ENCODE peak calls at places on chromosomes 7 and 10, in nine cellular contexts. Q is GM04504; H is hypothalamus; T is activated naive CD8-positive, alpha-beta T cell treated with anti-CD3 and anti-CD28 coated beads for 36 hours; N is activated CD4-positive, alpha-beta T cell treated with anti-CD3 and anti-CD28 coated beads for 48 hours; Y is T47D; E is NCI-H2029; M is BJ; F is psoas muscle. W is an unnamed sample.
A peak's percentile ranks its signal among the peaks of the same experiment; 100 is the strongest.

GRCh38 chr10:122331615-122332446 is 42.7 kb upstream of the PLEKHA1 start:
- DNase-seq in T (no peak), Y (no peak), N (no peak), F (no peak), M (no peak), E (no peak), Q (no peak), H (no peak), W (no peak)

GRCh38 chr7:101580596-101580995 is 48.5 kb downstream of the MYL10 start:
- DNase-seq in Y (no peak), H (no peak), Q (no peak), N (no peak), F (no peak), E (no peak), T (no peak), M (no peak), W (no peak)

GRCh38 chr7:78514653-78515052 is 716.1 kb downstream of the PHTF2 start:
- DNase-seq in M (no peak), N (no peak), F (no peak), T (no peak), H (no peak), Q (no peak), E (no peak), Y (no peak), W (no peak)

GRCh38 chr10:50375051-50375452 is 123.7 kb upstream of the ASAH2 start:
- DNase-seq in Y (peak; percentile 68), T (no peak), E (no peak), H (no peak), M (no peak), N (no peak), F (no peak), Q (no peak), W (no peak)

GRCh38 chr10:69738858-69739435 is 62.8 kb upstream of the COL13A1 start:
- DNase-seq in M (no peak), F (no peak), E (no peak), H (no peak), N (no peak), Q (no peak), T (no peak), Y (no peak), W (no peak)

GRCh38 chr10:101089520-101090299 is 27.9 kb downstream of the KAZALD1 start:
- DNase-seq in T (no peak), E (peak; percentile 27), Q (no peak), Y (no peak), M (no peak), H (no peak), F (no peak), N (no peak), W (no peak)

GRCh38 chr10:107553470-107553869 is 389.0 kb upstream of the SORCS1 start:
- DNase-seq in E (no peak), T (no peak), F (no peak), Q (no peak), N (no peak), M (peak; percentile 11), Y (no peak), H (no peak), W (no peak)

GRCh38 chr10:8951440-8952089 is 897.1 kb downstream of the GATA3 start:
- DNase-seq in F (no peak), H (no peak), M (no peak), Q (no peak), Y (peak; percentile 93), N (no peak), E (no peak), T (no peak), W (no peak)

GRCh38 chr7:64938540-64938939 is 35.5 kb downstream of the ZNF273 start:
- DNase-seq in N (no peak), Q (no peak), E (no peak), F (no peak), T (no peak), Y (no peak), M (no peak), H (no peak), W (no peak)

GRCh38 chr7:73740771-73741170 is 2.2 kb upstream of the ABHD11 start:
- DNase-seq in Y (peak; percentile 87), E (peak; percentile 61), Q (no peak), H (no peak), M (no peak), N (no peak), T (no peak), F (no peak), W (no peak)

GRCh38 chr10:930415-931325 is 835 bp downstream of the LARP4B start:
- DNase-seq in Q (no peak), T (peak; percentile 36), F (peak; percentile 67), N (peak; percentile 44), H (no peak), M (no peak), Y (peak; percentile 74), E (peak; percentile 1), W (no peak)

GRCh38 chr10:71637305-71637704 is 82.3 kb downstream of the C10orf105 start:
- DNase-seq in M (no peak), H (no peak), F (no peak), T (no peak), E (no peak), Q (no peak), Y (no peak), N (no peak), W (no peak)

GRCh38 chr10:3866347-3866746 is 81.3 kb upstream of the KLF6 start:
- DNase-seq in T (no peak), Y (no peak), E (no peak), F (no peak), H (no peak), N (no peak), M (no peak), Q (no peak), W (no peak)

GRCh38 chr10:13100349-13101294 is 659 bp downstream of the OPTN start:
- DNase-seq in M (no peak), Y (peak; percentile 49), T (no peak), N (peak; percentile 34), Q (no peak), F (peak; percentile 71), H (peak; percentile 43), E (no peak), W (no peak)

GRCh38 chr10:103635580-103635979 is 142.1 kb downstream of the NEURL1 start:
- DNase-seq in E (no peak), Q (no peak), T (no peak), N (no peak), M (no peak), Y (no peak), F (no peak), H (no peak), W (no peak)

GRCh38 chr7:16739863-16740622 is 13.5 kb upstream of the TSPAN13 start:
- DNase-seq in T (no peak), H (no peak), M (peak; percentile 97), E (no peak), Y (no peak), F (no peak), N (peak; percentile 12), Q (peak; percentile 97), W (peak; percentile 59)

GRCh38 chr7:156527458-156527890 is 113.1 kb upstream of the RNF32 start:
- DNase-seq in Q (no peak), T (no peak), F (no peak), N (no peak), M (no peak), Y (no peak), E (no peak), H (no peak), W (no peak)

GRCh38 chr10:73386583-73386982 is 27.3 kb downstream of the ANXA7 start:
- DNase-seq in Y (no peak), M (no peak), N (no peak), H (no peak), T (no peak), F (no peak), Q (no peak), E (no peak), W (no peak)

GRCh38 chr10:79053081-79053434 is 15.7 kb upstream of the ZMIZ1 start:
- DNase-seq in H (no peak), N (no peak), Y (no peak), F (no peak), Q (no peak), M (no peak), T (no peak), E (no peak), W (no peak)

GRCh38 chr7:81433196-81433595 is 336.7 kb downstream of the HGF start:
- DNase-seq in T (no peak), H (no peak), N (no peak), Q (no peak), Y (no peak), E (no peak), F (no peak), M (no peak), W (no peak)

GRCh38 chr7:22582860-22583640 is 83.1 kb upstream of the STEAP1B start:
- DNase-seq in M (peak; percentile 77), E (no peak), F (no peak), Q (no peak), H (no peak), N (no peak), Y (peak; percentile 96), T (no peak), W (peak; percentile 83)

GRCh38 chr7:123750389-123751230 is 1.8 kb upstream of the WASL start:
- DNase-seq in N (no peak), M (no peak), E (no peak), F (no peak), Y (no peak), T (no peak), Q (no peak), H (no peak), W (no peak)

GRCh38 chr7:98420966-98421612 is 20.2 kb upstream of the BAIAP2L1 start:
- DNase-seq in N (peak; percentile 75), F (no peak), T (peak; percentile 59), M (no peak), E (peak; percentile 91), Q (no peak), H (no peak), Y (peak; percentile 89), W (no peak)

GRCh38 chr10:75108684-75109458 is 2.6 kb upstream of the SAMD8 start:
- DNase-seq in N (no peak), Y (peak; percentile 62), E (no peak), F (peak; percentile 90), T (no peak), Q (no peak), H (no peak), M (no peak), W (no peak)

GRCh38 chr10:7417103-7417623 is 6.3 kb upstream of the SFMBT2 start:
- DNase-seq in Q (no peak), T (no peak), H (no peak), F (no peak), M (no peak), E (no peak), Y (peak; percentile 60), N (no peak), W (peak; percentile 55)

GRCh38 chr10:86366033-86366901 is at the start of gene GRID1:
- DNase-seq in T (peak; percentile 28), H (peak; percentile 71), E (no peak), Y (peak; percentile 32), M (no peak), Q (no peak), N (no peak), F (peak; percentile 55), W (no peak)

GRCh38 chr7:96833701-96834453 is 124.2 kb upstream of the SEM1 start:
- DNase-seq in E (no peak), F (no peak), M (no peak), Y (no peak), H (no peak), T (no peak), Q (no peak), N (no peak), W (peak; percentile 1)

GRCh38 chr10:6052247-6053221 is 9.6 kb downstream of the IL2RA start:
- DNase-seq in Y (no peak), N (peak; percentile 88), H (no peak), T (peak; percentile 85), M (no peak), E (no peak), F (no peak), Q (no peak), W (no peak)

GRCh38 chr10:24209421-24209770 is 458 bp downstream of the KIAA1217 start:
- DNase-seq in Q (no peak), N (peak; percentile 73), H (no peak), M (peak; percentile 19), E (no peak), T (peak; percentile 35), Y (no peak), F (no peak), W (no peak)

GRCh38 chr7:139618482-139619366 is 95.2 kb downstream of the CLEC2L start:
- DNase-seq in F (no peak), E (no peak), Q (no peak), Y (peak; percentile 69), N (peak; percentile 66), M (no peak), H (no peak), T (peak; percentile 44), W (no peak)

GRCh38 chr10:52578871-52579405 is 193.6 kb downstream of the MBL2 start:
- DNase-seq in Q (no peak), F (no peak), N (no peak), M (no peak), Y (no peak), E (no peak), H (no peak), T (no peak), W (no peak)